ENCODE peak calls at places on chromosome 22, in four cellular contexts. Q is NCI-H510A treated with DMSO at 0.1 percent for 48 hours; G is M059J; F is activated CD4-positive, CD25-positive, alpha-beta regulatory T cell treated with anti-CD3 and anti-CD28 coated beads, Interleukin-2, amount 50 U/mL, for 72 hours. I is an unnamed sample.

GRCh38 chr22:45290410-45290936 is 5.7 kb downstream of the UPK3A start:
- DNase-seq in Q (peak; percentile 39), G (peak; percentile 67), F (no peak), I (peak; percentile 51)

GRCh38 chr22:32558681-32559355 is 84.2 kb downstream of the FBXO7 start:
- DNase-seq in Q (no peak), G (peak; percentile 92), F (no peak), I (no peak)

GRCh38 chr22:28034760-28035401 is 115.8 kb upstream of the PITPNB start:
- DNase-seq in Q (peak; percentile 77), F (no peak), G (peak; percentile 63), I (no peak)

GRCh38 chr22:42820075-42820763 is 36.9 kb downstream of the ARFGAP3 start:
- DNase-seq in G (peak; percentile 85), Q (no peak), F (no peak), I (no peak)

GRCh38 chr22:35399114-35399677 is 744 bp upstream of the MCM5 start:
- DNase-seq in Q (no peak), G (no peak), F (no peak), I (no peak)

GRCh38 chr22:22591348-22592299 is 32.6 kb upstream of the PRAME start:
- DNase-seq in F (no peak), G (no peak), Q (peak; percentile 7), I (no peak)

GRCh38 chr22:45948081-45948648 is 28.8 kb downstream of the WNT7B start:
- DNase-seq in G (no peak), Q (no peak), F (no peak), I (no peak)

GRCh38 chr22:43142881-43143562 is at the start of gene MCAT:
- DNase-seq in G (peak; percentile 54), F (peak; percentile 86), Q (peak; percentile 66), I (peak; percentile 81)

GRCh38 chr22:35637254-35637653 is 11.0 kb upstream of the APOL6 start:
- DNase-seq in Q (no peak), F (no peak), G (no peak), I (peak; percentile 14)

GRCh38 chr22:49937758-49938564 is 19.5 kb downstream of the CRELD2 start:
- DNase-seq in G (no peak), Q (no peak), F (no peak), I (no peak)

GRCh38 chr22:25182131-25183110 is 17.2 kb upstream of the CRYBB3 start:
- DNase-seq in G (no peak), F (no peak), Q (no peak), I (no peak)

GRCh38 chr22:39308614-39309363 is 10.6 kb downstream of the RPL3 start:
- DNase-seq in Q (no peak), G (peak; percentile 87), F (no peak), I (peak; percentile 92)

GRCh38 chr22:32920032-32920628 is 118.6 kb downstream of the TIMP3 start:
- DNase-seq in Q (no peak), F (no peak), G (peak; percentile 50), I (no peak)

GRCh38 chr22:29480512-29481264 is 670 bp downstream of the NEFH start:
- DNase-seq in F (peak; percentile 44), G (no peak), Q (no peak), I (no peak)

GRCh38 chr22:32637951-32638350 is 163.3 kb downstream of the FBXO7 start:
- DNase-seq in Q (no peak), F (no peak), G (no peak), I (no peak)

GRCh38 chr22:44360686-44361381 is 48.1 kb upstream of the SHISAL1 start:
- DNase-seq in Q (no peak), G (peak; percentile 96), F (no peak), I (no peak)

GRCh38 chr22:36322602-36322915 is 65.2 kb downstream of the MYH9 start:
- DNase-seq in F (no peak), G (no peak), Q (no peak), I (no peak)

GRCh38 chr22:38870791-38871359 is 1.1 kb downstream of the CBX6 start:
- DNase-seq in G (no peak), Q (no peak), F (no peak), I (peak; percentile 37)

GRCh38 chr22:37370306-37370979 is 56.8 kb downstream of the ELFN2 start:
- DNase-seq in G (no peak), F (no peak), Q (no peak), I (peak; percentile 79)

GRCh38 chr22:17706451-17706900 is 67.8 kb downstream of the BID start:
- DNase-seq in G (peak; percentile 95), F (no peak), Q (peak; percentile 58), I (peak; percentile 81)

GRCh38 chr22:28801845-28802594 is 1.7 kb upstream of the XBP1 start:
- DNase-seq in Q (no peak), F (no peak), G (no peak), I (peak; percentile 58)

GRCh38 chr22:37220543-37220968 is 8.3 kb upstream of the SSTR3 start:
- DNase-seq in G (no peak), Q (no peak), F (no peak), I (no peak)

GRCh38 chr22:39319284-39320170 is at the start of gene RPL3:
- DNase-seq in Q (peak; percentile 92), G (peak; percentile 90), F (peak; percentile 98), I (peak; percentile 94)

GRCh38 chr22:38017272-38017920 is 33.0 kb upstream of the SOX10 start:
- DNase-seq in Q (no peak), G (no peak), F (no peak), I (no peak)

GRCh38 chr22:32801436-32802290 is at the start of gene TIMP3:
- DNase-seq in G (peak; percentile 64), Q (peak; percentile 28), F (no peak), I (no peak)

GRCh38 chr22:47996446-47996857 is 1234.0 kb downstream of the TBC1D22A start:
- DNase-seq in F (no peak), Q (peak; percentile 43), G (no peak), I (no peak)

GRCh38 chr22:21026783-21027692 is 5.3 kb downstream of the SLC7A4 start:
- DNase-seq in Q (no peak), G (peak; percentile 64), F (no peak), I (no peak)

GRCh38 chr22:17772963-17773605 is 1.2 kb downstream of the BID start:
- DNase-seq in G (peak; percentile 67), F (no peak), Q (no peak), I (peak; percentile 64)

GRCh38 chr22:49968831-49969661 is 8.5 kb downstream of the PIM3 start:
- DNase-seq in F (peak; percentile 29), Q (no peak), G (no peak), I (peak; percentile 45)

GRCh38 chr22:29330291-29330690 is 14.8 kb upstream of the RASL10A start:
- DNase-seq in Q (no peak), G (no peak), F (no peak), I (no peak)

I was measured in CD14-positive monocyte.